ENCODE peak calls at places on chromosome 13, in eight cellular contexts. One of them, this sample, is unnamed. For H3K9me3, the result is how much of the 10 kb centered on the place peaks cover.

GRCh38 chr13:33263976-33264619 is 21.5 kb downstream of the STARD13 start:
- ATAC-seq in CD4-positive, alpha-beta T cell: no peak
- ATAC-seq in right cardiac atrium: peak
- ATAC-seq in RWPE2: no peak
- ATAC-seq in heart right ventricle: peak
- ATAC-seq in HepG2: no peak
- ATAC-seq in lower lobe of right lung: no peak
- ATAC-seq in body of pancreas: no peak
- ATAC-seq in this sample: peak

GRCh38 chr13:81487151-81487550 is 1146.2 kb upstream of the SPRY2 start:
- ATAC-seq in CD4-positive, alpha-beta T cell: no peak
- ATAC-seq in right cardiac atrium: no peak
- ATAC-seq in RWPE2: no peak
- ATAC-seq in heart right ventricle: no peak
- ATAC-seq in HepG2: peak
- ATAC-seq in lower lobe of right lung: no peak
- ATAC-seq in body of pancreas: no peak
- ATAC-seq in this sample: no peak

GRCh38 chr13:45042539-45042938 is 53.2 kb downstream of the GPALPP1 start:
- ATAC-seq in CD4-positive, alpha-beta T cell: no peak
- ATAC-seq in right cardiac atrium: peak
- ATAC-seq in RWPE2: no peak
- ATAC-seq in heart right ventricle: peak
- ATAC-seq in HepG2: peak
- ATAC-seq in lower lobe of right lung: no peak
- ATAC-seq in body of pancreas: no peak
- ATAC-seq in this sample: no peak

GRCh38 chr13:21420706-21421105 is 38.4 kb downstream of the ZDHHC20 start:
- ATAC-seq in CD4-positive, alpha-beta T cell: no peak
- ATAC-seq in right cardiac atrium: no peak
- ATAC-seq in RWPE2: peak
- ATAC-seq in heart right ventricle: peak
- ATAC-seq in HepG2: no peak
- ATAC-seq in lower lobe of right lung: no peak
- ATAC-seq in body of pancreas: no peak
- ATAC-seq in this sample: no peak

GRCh38 chr13:31968473-31968872 is 63.1 kb upstream of the FRY start:
- ATAC-seq in CD4-positive, alpha-beta T cell: no peak
- ATAC-seq in right cardiac atrium: peak
- ATAC-seq in RWPE2: no peak
- ATAC-seq in heart right ventricle: peak
- ATAC-seq in HepG2: no peak
- ATAC-seq in lower lobe of right lung: peak
- ATAC-seq in body of pancreas: no peak
- ATAC-seq in this sample: no peak

GRCh38 chr13:67867206-67867605 is 637.1 kb upstream of the PCDH9 start:
- ATAC-seq in CD4-positive, alpha-beta T cell: no peak
- ATAC-seq in right cardiac atrium: no peak
- ATAC-seq in RWPE2: no peak
- ATAC-seq in heart right ventricle: no peak
- ATAC-seq in HepG2: no peak
- ATAC-seq in lower lobe of right lung: no peak
- ATAC-seq in body of pancreas: no peak
- ATAC-seq in this sample: no peak

GRCh38 chr13:107881362-107881761 is 334.0 kb downstream of the LIG4 start:
- ATAC-seq in CD4-positive, alpha-beta T cell: no peak
- ATAC-seq in right cardiac atrium: no peak
- ATAC-seq in RWPE2: peak
- ATAC-seq in heart right ventricle: no peak
- ATAC-seq in HepG2: no peak
- ATAC-seq in lower lobe of right lung: peak
- ATAC-seq in body of pancreas: no peak
- ATAC-seq in this sample: no peak

GRCh38 chr13:20633802-20634201 is 66.8 kb downstream of the IFT88 start:
- ATAC-seq in CD4-positive, alpha-beta T cell: no peak
- ATAC-seq in right cardiac atrium: no peak
- ATAC-seq in RWPE2: peak
- ATAC-seq in heart right ventricle: no peak
- ATAC-seq in HepG2: no peak
- ATAC-seq in lower lobe of right lung: no peak
- ATAC-seq in body of pancreas: no peak
- ATAC-seq in this sample: no peak

GRCh38 chr13:30429235-30429634 is 6.9 kb downstream of the UBE2L5 start:
- ATAC-seq in CD4-positive, alpha-beta T cell: no peak
- ATAC-seq in right cardiac atrium: no peak
- ATAC-seq in RWPE2: no peak
- ATAC-seq in heart right ventricle: no peak
- ATAC-seq in HepG2: no peak
- ATAC-seq in lower lobe of right lung: no peak
- ATAC-seq in body of pancreas: no peak
- ATAC-seq in this sample: no peak

GRCh38 chr13:60431108-60431700 is 34.2 kb downstream of the TDRD3 start:
- ATAC-seq in CD4-positive, alpha-beta T cell: peak
- ATAC-seq in right cardiac atrium: peak
- ATAC-seq in RWPE2: peak
- ATAC-seq in heart right ventricle: peak
- ATAC-seq in HepG2: peak
- ATAC-seq in lower lobe of right lung: peak
- ATAC-seq in body of pancreas: peak
- ATAC-seq in this sample: peak

GRCh38 chr13:42569576-42570344 is 4.2 kb upstream of the TNFSF11 start:
- ATAC-seq in CD4-positive, alpha-beta T cell: no peak
- ATAC-seq in right cardiac atrium: no peak
- ATAC-seq in RWPE2: no peak
- ATAC-seq in heart right ventricle: no peak
- ATAC-seq in HepG2: no peak
- ATAC-seq in lower lobe of right lung: no peak
- ATAC-seq in body of pancreas: no peak
- ATAC-seq in this sample: no peak

GRCh38 chr13:109933476-109933875 is 147.1 kb upstream of the IRS2 start:
- ATAC-seq in CD4-positive, alpha-beta T cell: no peak
- ATAC-seq in right cardiac atrium: no peak
- ATAC-seq in RWPE2: no peak
- ATAC-seq in heart right ventricle: no peak
- ATAC-seq in HepG2: no peak
- ATAC-seq in lower lobe of right lung: no peak
- ATAC-seq in body of pancreas: no peak
- ATAC-seq in this sample: no peak

GRCh38 chr13:30810261-30810701 is 74.9 kb downstream of the ALOX5AP start:
- ATAC-seq in CD4-positive, alpha-beta T cell: no peak
- ATAC-seq in right cardiac atrium: peak
- ATAC-seq in RWPE2: no peak
- ATAC-seq in heart right ventricle: no peak
- ATAC-seq in HepG2: no peak
- ATAC-seq in lower lobe of right lung: peak
- ATAC-seq in body of pancreas: peak
- ATAC-seq in this sample: peak

GRCh38 chr13:111204438-111205177 is 89.5 kb downstream of the ARHGEF7 start:
- ATAC-seq in CD4-positive, alpha-beta T cell: no peak
- ATAC-seq in right cardiac atrium: peak
- ATAC-seq in RWPE2: peak
- ATAC-seq in heart right ventricle: peak
- ATAC-seq in HepG2: peak
- ATAC-seq in lower lobe of right lung: peak
- ATAC-seq in body of pancreas: peak
- ATAC-seq in this sample: peak

GRCh38 chr13:110799246-110800236 is 86.0 kb downstream of the ING1 start:
- ATAC-seq in CD4-positive, alpha-beta T cell: no peak
- ATAC-seq in right cardiac atrium: peak
- ATAC-seq in RWPE2: no peak
- ATAC-seq in heart right ventricle: peak
- ATAC-seq in HepG2: peak
- ATAC-seq in lower lobe of right lung: peak
- ATAC-seq in body of pancreas: peak
- ATAC-seq in this sample: peak

GRCh38 chr13:42533336-42533591 is 40.7 kb upstream of the TNFSF11 start:
- ATAC-seq in CD4-positive, alpha-beta T cell: no peak
- ATAC-seq in right cardiac atrium: no peak
- ATAC-seq in RWPE2: no peak
- ATAC-seq in heart right ventricle: no peak
- ATAC-seq in HepG2: no peak
- ATAC-seq in lower lobe of right lung: no peak
- ATAC-seq in body of pancreas: no peak
- ATAC-seq in this sample: no peak

GRCh38 chr13:40624338-40624737 is 42.1 kb downstream of the FOXO1 start:
- ATAC-seq in CD4-positive, alpha-beta T cell: peak
- ATAC-seq in right cardiac atrium: peak
- ATAC-seq in RWPE2: peak
- ATAC-seq in heart right ventricle: no peak
- ATAC-seq in HepG2: no peak
- ATAC-seq in lower lobe of right lung: no peak
- ATAC-seq in body of pancreas: no peak
- ATAC-seq in this sample: no peak

GRCh38 chr13:33816912-33817311 is 1.0 kb upstream of the RFC3 start:
- ATAC-seq in CD4-positive, alpha-beta T cell: no peak
- ATAC-seq in right cardiac atrium: no peak
- ATAC-seq in RWPE2: no peak
- ATAC-seq in heart right ventricle: no peak
- ATAC-seq in HepG2: no peak
- ATAC-seq in lower lobe of right lung: no peak
- ATAC-seq in body of pancreas: no peak
- ATAC-seq in this sample: no peak

GRCh38 chr13:83878691-83879410 is 3.4 kb downstream of the SLITRK1 start:
- ATAC-seq in CD4-positive, alpha-beta T cell: no peak
- ATAC-seq in right cardiac atrium: no peak
- ATAC-seq in RWPE2: no peak
- ATAC-seq in heart right ventricle: no peak
- ATAC-seq in HepG2: no peak
- ATAC-seq in lower lobe of right lung: no peak
- ATAC-seq in body of pancreas: no peak
- ATAC-seq in this sample: no peak

GRCh38 chr13:67061750-67062149 is 168.4 kb downstream of the PCDH9 start:
- ATAC-seq in CD4-positive, alpha-beta T cell: no peak
- ATAC-seq in right cardiac atrium: no peak
- ATAC-seq in RWPE2: no peak
- ATAC-seq in heart right ventricle: no peak
- ATAC-seq in HepG2: no peak
- ATAC-seq in lower lobe of right lung: no peak
- ATAC-seq in body of pancreas: no peak
- ATAC-seq in this sample: no peak

GRCh38 chr13:102897371-102898138 is 51.7 kb downstream of the ERCC5 start:
- ATAC-seq in CD4-positive, alpha-beta T cell: no peak
- ATAC-seq in right cardiac atrium: peak
- ATAC-seq in RWPE2: no peak
- ATAC-seq in heart right ventricle: peak
- ATAC-seq in HepG2: peak
- ATAC-seq in lower lobe of right lung: peak
- ATAC-seq in body of pancreas: no peak
- ATAC-seq in this sample: no peak

GRCh38 chr13:19159761-19160420 is 21.7 kb downstream of the TUBA3C start:
- ATAC-seq in CD4-positive, alpha-beta T cell: no peak
- ATAC-seq in right cardiac atrium: no peak
- ATAC-seq in RWPE2: no peak
- ATAC-seq in heart right ventricle: no peak
- ATAC-seq in HepG2: no peak
- ATAC-seq in lower lobe of right lung: no peak
- ATAC-seq in body of pancreas: no peak
- ATAC-seq in this sample: no peak
- H3K9me3 ChIP-seq in CD4-positive, alpha-beta T cell: under half
- H3K9me3 ChIP-seq in right cardiac atrium: under half
- H3K9me3 ChIP-seq in RWPE2: under half
- H3K9me3 ChIP-seq in heart right ventricle: under half
- H3K9me3 ChIP-seq in HepG2: under half
- H3K9me3 ChIP-seq in lower lobe of right lung: under half
- H3K9me3 ChIP-seq in body of pancreas: under half
- H3K9me3 ChIP-seq in this sample: under half

GRCh38 chr13:88246239-88246638 is 575.1 kb downstream of the SLITRK5 start:
- ATAC-seq in CD4-positive, alpha-beta T cell: no peak
- ATAC-seq in right cardiac atrium: no peak
- ATAC-seq in RWPE2: no peak
- ATAC-seq in heart right ventricle: no peak
- ATAC-seq in HepG2: no peak
- ATAC-seq in lower lobe of right lung: no peak
- ATAC-seq in body of pancreas: no peak
- ATAC-seq in this sample: no peak
- H3K9me3 ChIP-seq in CD4-positive, alpha-beta T cell: under half
- H3K9me3 ChIP-seq in right cardiac atrium: under half
- H3K9me3 ChIP-seq in RWPE2: under half
- H3K9me3 ChIP-seq in heart right ventricle: under half
- H3K9me3 ChIP-seq in HepG2: under half
- H3K9me3 ChIP-seq in lower lobe of right lung: under half
- H3K9me3 ChIP-seq in body of pancreas: under half
- H3K9me3 ChIP-seq in this sample: under half

GRCh38 chr13:19181621-19182485 is at the start of gene TUBA3C:
- ATAC-seq in CD4-positive, alpha-beta T cell: no peak
- ATAC-seq in right cardiac atrium: no peak
- ATAC-seq in RWPE2: no peak
- ATAC-seq in heart right ventricle: no peak
- ATAC-seq in HepG2: no peak
- ATAC-seq in lower lobe of right lung: no peak
- ATAC-seq in body of pancreas: no peak
- ATAC-seq in this sample: no peak

GRCh38 chr13:19182536-19182935 is 912 bp upstream of the TUBA3C start:
- ATAC-seq in CD4-positive, alpha-beta T cell: no peak
- ATAC-seq in right cardiac atrium: no peak
- ATAC-seq in RWPE2: no peak
- ATAC-seq in heart right ventricle: no peak
- ATAC-seq in HepG2: no peak
- ATAC-seq in lower lobe of right lung: no peak
- ATAC-seq in body of pancreas: no peak
- ATAC-seq in this sample: no peak

GRCh38 chr13:19184176-19184575 is 2.6 kb upstream of the TUBA3C start:
- ATAC-seq in CD4-positive, alpha-beta T cell: no peak
- ATAC-seq in right cardiac atrium: no peak
- ATAC-seq in RWPE2: no peak
- ATAC-seq in heart right ventricle: no peak
- ATAC-seq in HepG2: no peak
- ATAC-seq in lower lobe of right lung: no peak
- ATAC-seq in body of pancreas: no peak
- ATAC-seq in this sample: no peak

GRCh38 chr13:19185086-19185864 is 3.7 kb upstream of the TUBA3C start:
- ATAC-seq in CD4-positive, alpha-beta T cell: no peak
- ATAC-seq in right cardiac atrium: no peak
- ATAC-seq in RWPE2: no peak
- ATAC-seq in heart right ventricle: no peak
- ATAC-seq in HepG2: no peak
- ATAC-seq in lower lobe of right lung: peak
- ATAC-seq in body of pancreas: no peak
- ATAC-seq in this sample: no peak

DNA sequence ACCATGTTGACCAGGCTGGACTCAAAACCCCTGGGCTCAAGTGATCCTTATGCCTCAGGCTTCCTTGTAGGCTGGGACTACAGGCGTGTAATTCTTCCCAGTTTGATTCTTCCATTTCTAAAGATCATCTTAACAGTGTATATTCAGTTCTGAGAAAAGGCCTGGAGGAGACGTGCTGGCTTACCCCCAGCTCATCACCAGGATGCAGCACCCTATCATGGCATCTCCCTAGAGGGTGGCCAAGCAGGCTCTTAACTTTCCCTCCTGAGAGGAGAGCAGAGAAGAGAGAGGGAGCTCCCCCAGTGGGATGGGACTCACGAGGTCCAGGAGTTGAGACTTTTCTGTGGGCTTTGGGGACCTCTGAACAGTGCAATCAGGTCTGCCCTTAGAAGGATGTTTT is 2.1 kb upstream of the TUBA3C start:
- ATAC-seq in CD4-positive, alpha-beta T cell: no peak
- ATAC-seq in right cardiac atrium: no peak
- ATAC-seq in RWPE2: no peak
- ATAC-seq in heart right ventricle: no peak
- ATAC-seq in HepG2: no peak
- ATAC-seq in lower lobe of right lung: no peak
- ATAC-seq in body of pancreas: no peak
- ATAC-seq in this sample: no peak
- H3K9me3 ChIP-seq in CD4-positive, alpha-beta T cell: under half
- H3K9me3 ChIP-seq in right cardiac atrium: under half
- H3K9me3 ChIP-seq in RWPE2: under half
- H3K9me3 ChIP-seq in heart right ventricle: under half
- H3K9me3 ChIP-seq in HepG2: under half
- H3K9me3 ChIP-seq in lower lobe of right lung: under half
- H3K9me3 ChIP-seq in body of pancreas: under half
- H3K9me3 ChIP-seq in this sample: under half

GRCh38 chr13:112345826-112346172 is 30.4 kb upstream of the SPACA7 start:
- ATAC-seq in CD4-positive, alpha-beta T cell: no peak
- ATAC-seq in right cardiac atrium: no peak
- ATAC-seq in RWPE2: no peak
- ATAC-seq in heart right ventricle: no peak
- ATAC-seq in HepG2: no peak
- ATAC-seq in lower lobe of right lung: no peak
- ATAC-seq in body of pancreas: no peak
- ATAC-seq in this sample: no peak
- H3K9me3 ChIP-seq in CD4-positive, alpha-beta T cell: under half
- H3K9me3 ChIP-seq in right cardiac atrium: under half
- H3K9me3 ChIP-seq in RWPE2: under half
- H3K9me3 ChIP-seq in heart right ventricle: under half
- H3K9me3 ChIP-seq in HepG2: under half
- H3K9me3 ChIP-seq in lower lobe of right lung: under half
- H3K9me3 ChIP-seq in body of pancreas: under half
- H3K9me3 ChIP-seq in this sample: under half